ENCODE peak calls at places on chromosomes 4 and X, in five cellular contexts. J is IMR-90, W is H1, E is mesenchymal stem cell, G is trophoblast cell. A is an unnamed sample.

GRCh38 chr4:55947254-55947882 is 1.4 kb upstream of the CEP135 start:
- DNase-seq in J (peak), W (no peak), E (peak), G (no peak), A (no peak)

GRCh38 chr4:34181311-34181808 is 2063.0 kb downstream of the ARAP2 start:
- DNase-seq in J (peak), W (no peak), E (peak), G (peak), A (no peak)

GRCh38 chr4:16777726-16778125 is 120.7 kb downstream of the LDB2 start:
- DNase-seq in J (peak), W (no peak), E (no peak), G (no peak), A (no peak)

GRCh38 chrX:40010550-40011364 is 87.0 kb downstream of the BCOR start:
- DNase-seq in J (no peak), W (peak), E (peak), G (no peak), A (no peak)

GRCh38 chr4:79173186-79173585 is 152.7 kb downstream of the NAA11 start:
- DNase-seq in J (no peak), W (no peak), E (no peak), G (no peak), A (no peak)

GRCh38 chr4:26069218-26069617 is 155.2 kb downstream of the SMIM20 start:
- DNase-seq in J (peak), W (peak), E (no peak), G (no peak), A (peak)

GRCh38 chr4:169270810-169271691 is at the start of gene SH3RF1:
- DNase-seq in J (peak), W (peak), E (peak), G (peak), A (peak)

GRCh38 chr4:23923141-23923540 is 33.3 kb upstream of the PPARGC1A start:
- DNase-seq in J (no peak), W (no peak), E (no peak), G (no peak), A (no peak)

GRCh38 chr4:54233128-54233696 is 4.1 kb downstream of the PDGFRA start:
- DNase-seq in J (peak), W (peak), E (peak), G (peak), A (peak)

GRCh38 chr4:2449051-2449450 is 19.9 kb upstream of the RNF4 start:
- DNase-seq in J (no peak), W (no peak), E (no peak), G (no peak), A (no peak)

GRCh38 chr4:76055005-76055404 is 19.1 kb upstream of the CXCL11 start:
- DNase-seq in J (no peak), W (no peak), E (no peak), G (no peak), A (no peak)

GRCh38 chr4:19786616-19787015 is 465.1 kb upstream of the SLIT2 start:
- DNase-seq in J (no peak), W (no peak), E (no peak), G (no peak), A (no peak)

GRCh38 chr4:40143926-40144508 is 52.8 kb upstream of the RHOH start:
- DNase-seq in J (no peak), W (no peak), E (no peak), G (peak), A (no peak)

GRCh38 chrX:76148753-76149152 is 24.1 kb upstream of the PBDC1 start:
- DNase-seq in J (peak), W (peak), E (peak), G (no peak), A (no peak)

GRCh38 chr4:177726111-177726510 is 283.9 kb upstream of the AGA start:
- DNase-seq in J (peak), W (no peak), E (peak), G (no peak), A (no peak)

GRCh38 chrX:148448686-148449085 is 51.7 kb upstream of the AFF2 start:
- DNase-seq in J (no peak), W (no peak), E (no peak), G (no peak), A (no peak)

DNA sequence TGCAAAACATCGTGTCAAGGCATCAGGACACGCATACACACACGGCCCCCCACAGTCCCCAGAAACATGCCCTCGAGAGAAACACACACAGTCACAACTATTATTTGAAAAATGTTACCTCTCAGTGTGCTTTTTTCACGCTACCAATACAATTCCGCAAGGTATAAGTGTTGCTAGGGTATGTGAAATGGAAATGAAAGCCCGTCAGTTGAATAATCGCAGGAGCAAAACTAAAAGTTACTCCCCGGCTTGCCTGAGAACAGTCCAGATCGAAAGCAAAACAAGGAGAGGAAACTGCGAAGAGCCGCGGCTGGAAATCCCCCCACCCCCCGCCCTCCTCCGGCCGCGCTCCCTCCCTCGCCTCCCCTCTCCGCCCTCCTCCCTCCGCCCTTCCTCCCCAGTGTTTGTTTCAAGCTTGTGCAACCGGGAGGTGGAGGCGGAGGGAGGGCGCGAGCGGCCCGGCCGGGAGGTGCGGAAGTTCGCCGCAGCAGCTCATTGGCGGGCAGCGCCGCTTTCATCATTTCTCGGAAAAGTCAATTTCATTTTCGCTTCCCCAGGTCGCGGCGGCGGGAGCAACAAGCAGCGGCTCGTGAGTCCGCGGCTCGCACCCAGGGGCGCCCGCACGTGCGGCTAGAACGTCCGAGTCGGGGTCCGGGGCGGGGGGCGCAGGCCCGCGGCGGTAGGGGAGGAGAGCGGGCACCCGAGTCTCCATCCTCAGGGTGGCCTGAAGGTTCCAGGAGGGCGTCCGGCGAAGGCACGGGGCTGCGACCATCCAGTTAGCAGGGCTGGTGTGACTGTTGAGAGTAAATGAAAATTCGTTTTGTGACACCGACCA is at the start of gene IRF2:
- DNase-seq in J (peak), W (peak), E (peak), G (peak), A (peak)
- H2AK5ac ChIP-seq in J (peak), W (peak), E (no peak), G (peak), A (peak)

GRCh38 chrX:79366888-79367749 is at the start of gene ITM2A:
- DNase-seq in J (no peak), W (peak), E (no peak), G (no peak), A (peak)
- H3K4me3 ChIP-seq in J (no peak), W (peak), E (peak), G (peak), A (peak)

DNA sequence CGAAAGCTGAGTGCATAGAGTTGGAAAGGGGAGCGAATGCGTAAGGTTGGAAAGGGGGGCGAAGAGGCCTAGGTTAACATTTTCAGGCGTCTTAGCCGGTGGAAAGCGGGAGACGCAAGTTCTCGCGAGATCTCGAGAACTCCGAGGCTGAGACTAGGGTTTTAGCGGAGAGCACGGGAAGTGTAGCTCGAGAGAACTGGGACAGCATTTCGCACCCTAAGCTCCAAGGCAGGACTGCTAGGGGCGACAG is 293 bp upstream of the DDX3X start:
- DNase-seq in J (peak), W (no peak), E (peak), G (peak), A (peak)
- H2AFZ ChIP-seq in J (peak), W (peak), E (peak), G (peak), A (peak)

GRCh38 chr4:38002451-38003071 is 42.4 kb downstream of the PTTG2 start:
- DNase-seq in J (peak), W (no peak), E (no peak), G (peak), A (no peak)
- H2AK5ac ChIP-seq in J (no peak), W (peak), E (no peak), G (no peak), A (no peak)

GRCh38 chr4:38190717-38191178 is 230.6 kb downstream of the PTTG2 start:
- DNase-seq in J (peak), W (no peak), E (peak), G (no peak), A (no peak)
- H3K4me3 ChIP-seq in J (no peak), W (no peak), E (no peak), G (no peak), A (no peak)

GRCh38 chrX:74464722-74465121 is 43.4 kb downstream of the SLC16A2 start:
- DNase-seq in J (no peak), W (no peak), E (no peak), G (no peak), A (no peak)
- H2AFZ ChIP-seq in J (no peak), W (no peak), E (no peak), G (no peak), A (no peak)

GRCh38 chr4:71713611-71714203 is 70.2 kb downstream of the GC start:
- DNase-seq in J (peak), W (no peak), E (peak), G (no peak), A (no peak)

GRCh38 chr4:71711044-71711984 is 72.6 kb downstream of the GC start:
- DNase-seq in J (no peak), W (no peak), E (no peak), G (no peak), A (no peak)

GRCh38 chr4:71711985-71712348 is 71.9 kb downstream of the GC start:
- DNase-seq in J (no peak), W (no peak), E (peak), G (no peak), A (no peak)

DNA sequence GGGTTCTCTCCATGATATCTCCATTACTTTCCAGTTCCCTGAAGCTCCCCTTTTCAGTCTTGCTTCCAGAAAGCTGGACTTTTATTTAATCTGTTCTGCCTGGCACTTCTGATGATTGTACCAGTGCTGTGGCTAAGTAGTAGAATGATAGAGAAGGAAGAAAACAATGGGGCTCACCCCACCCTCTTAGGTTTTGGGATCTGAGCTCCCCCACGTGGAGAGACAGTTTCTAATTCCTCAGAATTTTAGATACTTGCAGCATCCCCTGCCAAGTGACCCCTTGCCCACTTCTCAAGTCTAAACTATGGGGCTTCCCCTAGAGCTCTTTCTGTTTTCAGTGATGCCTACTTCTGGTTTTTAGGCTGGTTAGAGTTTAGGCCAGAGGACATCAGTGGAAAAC is 73.9 kb downstream of the GC start:
- DNase-seq in J (no peak), W (no peak), E (no peak), G (no peak), A (no peak)
- H2AK5ac ChIP-seq in J (no peak), W (no peak), E (no peak), G (no peak), A (no peak)

GRCh38 chr4:174214102-174214878 is 69.2 kb downstream of the FBXO8 start:
- DNase-seq in J (no peak), W (peak), E (peak), G (peak), A (peak)

GRCh38 chr4:174212061-174212460 is 71.4 kb downstream of the FBXO8 start:
- DNase-seq in J (no peak), W (no peak), E (no peak), G (no peak), A (peak)

GRCh38 chr4:174211611-174212044 is 71.8 kb downstream of the FBXO8 start:
- DNase-seq in J (no peak), W (no peak), E (peak), G (no peak), A (peak)

GRCh38 chr4:174215055-174215454 is 68.4 kb downstream of the FBXO8 start:
- DNase-seq in J (no peak), W (no peak), E (no peak), G (no peak), A (no peak)

GRCh38 chr4:174213734-174214101 is 69.7 kb downstream of the FBXO8 start:
- DNase-seq in J (no peak), W (no peak), E (peak), G (no peak), A (peak)
- H3K4me3 ChIP-seq in J (no peak), W (peak), E (no peak), G (peak), A (no peak)

DNA sequence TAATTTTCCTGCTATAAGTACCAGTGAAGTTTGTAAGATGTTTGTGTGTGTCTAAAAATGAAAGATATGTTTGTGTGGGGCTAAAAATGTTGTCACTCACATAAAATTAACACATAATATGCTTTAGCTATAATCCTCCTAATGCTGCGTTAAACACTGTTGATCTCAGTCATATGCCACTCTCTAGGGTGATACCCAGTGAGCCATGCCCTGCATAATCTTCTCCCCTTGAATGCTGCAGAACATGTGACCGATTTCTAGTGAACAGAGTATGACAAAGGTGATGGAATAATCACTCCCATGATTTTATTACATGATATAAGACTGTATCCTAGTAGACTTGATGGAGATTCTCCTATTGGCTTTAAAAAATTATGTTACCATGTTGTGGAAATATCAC is 119.1 kb upstream of the EPHA5 start:
- DNase-seq in J (no peak), W (no peak), E (no peak), G (no peak), A (no peak)
- H2AFZ ChIP-seq in J (no peak), W (no peak), E (no peak), G (no peak), A (no peak)

A was measured in neuronal stem cell.